ENCODE peak calls at places on chromosomes 11 and 22, in four cellular contexts. One of them, this sample, is unnamed.

GRCh38 chr22:30824096-30824495 is 129.4 kb downstream of the OSBP2 start:
- DNase-seq in CD8-positive, alpha-beta memory T cell: no peak
- DNase-seq in neuronal stem cell: no peak
- DNase-seq in hypothalamus: no peak
- DNase-seq in this sample: no peak

GRCh38 chr11:47412152-47412746 is 3.9 kb downstream of the SLC39A13 start:
- DNase-seq in CD8-positive, alpha-beta memory T cell: peak; percentile 20
- DNase-seq in neuronal stem cell: no peak
- DNase-seq in hypothalamus: no peak
- DNase-seq in this sample: peak; percentile 64

GRCh38 chr11:765025-765801 is 12.1 kb downstream of the GATD1 start:
- DNase-seq in hypothalamus: no peak
- DNase-seq in CD8-positive, alpha-beta memory T cell: peak; percentile 54
- DNase-seq in neuronal stem cell: no peak
- DNase-seq in this sample: peak; percentile 70

GRCh38 chr11:93587858-93588581 is 44.8 kb upstream of the SMCO4 start:
- DNase-seq in CD8-positive, alpha-beta memory T cell: no peak
- DNase-seq in hypothalamus: no peak
- DNase-seq in neuronal stem cell: no peak
- DNase-seq in this sample: no peak

GRCh38 chr11:96023311-96023710 is 99.4 kb upstream of the MTMR2 start:
- DNase-seq in neuronal stem cell: no peak
- DNase-seq in CD8-positive, alpha-beta memory T cell: no peak
- DNase-seq in hypothalamus: no peak
- DNase-seq in this sample: no peak

GRCh38 chr11:12408156-12408770 is 30.9 kb downstream of the PARVA start:
- DNase-seq in neuronal stem cell: no peak
- DNase-seq in CD8-positive, alpha-beta memory T cell: no peak
- DNase-seq in hypothalamus: no peak
- DNase-seq in this sample: no peak

GRCh38 chr22:41888638-41889200 is 26.2 kb downstream of the SHISA8 start:
- DNase-seq in hypothalamus: no peak
- DNase-seq in CD8-positive, alpha-beta memory T cell: no peak
- DNase-seq in neuronal stem cell: no peak
- DNase-seq in this sample: no peak

GRCh38 chr11:128421577-128421976 is 165.8 kb downstream of the ETS1 start:
- DNase-seq in hypothalamus: no peak
- DNase-seq in CD8-positive, alpha-beta memory T cell: no peak
- DNase-seq in neuronal stem cell: no peak
- DNase-seq in this sample: peak; percentile 79

GRCh38 chr11:111006207-111006606 is 239.3 kb upstream of the POU2AF2 start:
- DNase-seq in hypothalamus: no peak
- DNase-seq in CD8-positive, alpha-beta memory T cell: no peak
- DNase-seq in neuronal stem cell: no peak
- DNase-seq in this sample: no peak

GRCh38 chr11:61587541-61587941 is 6.7 kb upstream of the SYT7 start:
- DNase-seq in CD8-positive, alpha-beta memory T cell: peak; percentile 20
- DNase-seq in neuronal stem cell: peak; percentile 43
- DNase-seq in hypothalamus: no peak
- DNase-seq in this sample: peak; percentile 27

GRCh38 chr22:48872271-48873260 is 955.1 kb downstream of the BRD1 start:
- DNase-seq in hypothalamus: no peak
- DNase-seq in neuronal stem cell: no peak
- DNase-seq in CD8-positive, alpha-beta memory T cell: no peak
- DNase-seq in this sample: no peak

GRCh38 chr11:27563201-27563600 is 56.6 kb upstream of the LIN7C start:
- DNase-seq in neuronal stem cell: no peak
- DNase-seq in hypothalamus: no peak
- DNase-seq in CD8-positive, alpha-beta memory T cell: no peak
- DNase-seq in this sample: peak; percentile 79

GRCh38 chr22:45537734-45538181 is 35.1 kb downstream of the FBLN1 start:
- DNase-seq in hypothalamus: peak; percentile 41
- DNase-seq in neuronal stem cell: no peak
- DNase-seq in CD8-positive, alpha-beta memory T cell: no peak
- DNase-seq in this sample: peak; percentile 49

GRCh38 chr22:38796262-38796957 is 2.5 kb upstream of the DNAL4 start:
- DNase-seq in CD8-positive, alpha-beta memory T cell: no peak
- DNase-seq in neuronal stem cell: no peak
- DNase-seq in hypothalamus: no peak
- DNase-seq in this sample: peak; percentile 36

GRCh38 chr11:134139873-134140331 is 71.0 kb downstream of the JAM3 start:
- DNase-seq in hypothalamus: no peak
- DNase-seq in CD8-positive, alpha-beta memory T cell: peak; percentile 41
- DNase-seq in neuronal stem cell: peak; percentile 38
- DNase-seq in this sample: peak; percentile 77

GRCh38 chr11:58059011-58059358 is 28.2 kb downstream of the OR6Q1 start:
- DNase-seq in CD8-positive, alpha-beta memory T cell: no peak
- DNase-seq in neuronal stem cell: peak; percentile 43
- DNase-seq in hypothalamus: no peak
- DNase-seq in this sample: peak; percentile 89

GRCh38 chr11:133663135-133663534 is 130.8 kb upstream of the OPCML start:
- DNase-seq in hypothalamus: no peak
- DNase-seq in CD8-positive, alpha-beta memory T cell: no peak
- DNase-seq in neuronal stem cell: no peak
- DNase-seq in this sample: no peak

GRCh38 chr22:23779083-23779482 is 6.4 kb downstream of the MMP11 start:
- DNase-seq in neuronal stem cell: no peak
- DNase-seq in hypothalamus: no peak
- DNase-seq in CD8-positive, alpha-beta memory T cell: no peak
- DNase-seq in this sample: no peak

GRCh38 chr11:6357222-6357621 is 33.1 kb upstream of the SMPD1 start:
- DNase-seq in CD8-positive, alpha-beta memory T cell: no peak
- DNase-seq in hypothalamus: no peak
- DNase-seq in neuronal stem cell: no peak
- DNase-seq in this sample: peak; percentile 96

GRCh38 chr11:83392556-83392955 is 106.4 kb upstream of the CCDC90B start:
- DNase-seq in hypothalamus: no peak
- DNase-seq in neuronal stem cell: no peak
- DNase-seq in CD8-positive, alpha-beta memory T cell: no peak
- DNase-seq in this sample: no peak

GRCh38 chr11:60783141-60783484 is 2.0 kb upstream of the MS4A10 start:
- DNase-seq in CD8-positive, alpha-beta memory T cell: no peak
- DNase-seq in neuronal stem cell: no peak
- DNase-seq in hypothalamus: no peak
- DNase-seq in this sample: no peak